ENCODE peak calls at places on chromosomes 3 and 15, in ten cellular contexts. One of them, this sample, is unnamed.

GRCh38 chr15:62739082-62739481 is 303.5 kb upstream of the TPM1 start:
- DNase-seq in fibroblast of lung: peak
- DNase-seq in AG04450: no peak
- DNase-seq in suprapubic skin: no peak
- DNase-seq in upper lobe of right lung: no peak
- DNase-seq in activated naive CD8-positive, alpha-beta T cell treated with anti-CD3 and anti-CD28 coated beads, Interleukin-2, amount 10 ng/mL, durations not matched to agents 7 days and 5 days: no peak
- DNase-seq in NCI-H446: no peak
- DNase-seq in NCI-H1105: no peak
- DNase-seq in occipital lobe: no peak
- DNase-seq in naive B cell: no peak
- DNase-seq in this sample: no peak

GRCh38 chr3:25354071-25354470 is 74.0 kb upstream of the RARB start:
- DNase-seq in fibroblast of lung: peak
- DNase-seq in upper lobe of right lung: no peak
- DNase-seq in AG04450: no peak
- DNase-seq in suprapubic skin: no peak
- DNase-seq in NCI-H1105: no peak
- DNase-seq in NCI-H446: no peak
- DNase-seq in occipital lobe: no peak
- DNase-seq in activated naive CD8-positive, alpha-beta T cell treated with anti-CD3 and anti-CD28 coated beads, Interleukin-2, amount 10 ng/mL, durations not matched to agents 7 days and 5 days: no peak
- DNase-seq in naive B cell: no peak
- DNase-seq in this sample: no peak

GRCh38 chr3:169134194-169134593 is 529.3 kb downstream of the MECOM start:
- DNase-seq in activated naive CD8-positive, alpha-beta T cell treated with anti-CD3 and anti-CD28 coated beads, Interleukin-2, amount 10 ng/mL, durations not matched to agents 7 days and 5 days: no peak
- DNase-seq in suprapubic skin: no peak
- DNase-seq in fibroblast of lung: no peak
- DNase-seq in occipital lobe: no peak
- DNase-seq in AG04450: no peak
- DNase-seq in upper lobe of right lung: no peak
- DNase-seq in NCI-H1105: no peak
- DNase-seq in NCI-H446: no peak
- DNase-seq in naive B cell: no peak
- DNase-seq in this sample: no peak

GRCh38 chr3:176521531-176522175 is 675.6 kb downstream of the TBL1XR1 start:
- DNase-seq in occipital lobe: no peak
- DNase-seq in upper lobe of right lung: no peak
- DNase-seq in AG04450: no peak
- DNase-seq in suprapubic skin: no peak
- DNase-seq in NCI-H1105: no peak
- DNase-seq in NCI-H446: no peak
- DNase-seq in naive B cell: no peak
- DNase-seq in fibroblast of lung: peak
- DNase-seq in activated naive CD8-positive, alpha-beta T cell treated with anti-CD3 and anti-CD28 coated beads, Interleukin-2, amount 10 ng/mL, durations not matched to agents 7 days and 5 days: no peak
- DNase-seq in this sample: no peak

GRCh38 chr15:78680416-78681068 is 39.5 kb upstream of the CHRNB4 start:
- DNase-seq in suprapubic skin: no peak
- DNase-seq in AG04450: no peak
- DNase-seq in NCI-H1105: no peak
- DNase-seq in occipital lobe: no peak
- DNase-seq in upper lobe of right lung: no peak
- DNase-seq in naive B cell: no peak
- DNase-seq in activated naive CD8-positive, alpha-beta T cell treated with anti-CD3 and anti-CD28 coated beads, Interleukin-2, amount 10 ng/mL, durations not matched to agents 7 days and 5 days: no peak
- DNase-seq in NCI-H446: no peak
- DNase-seq in fibroblast of lung: no peak
- DNase-seq in this sample: no peak

GRCh38 chr3:38638354-38638753 is 11.1 kb downstream of the SCN5A start:
- DNase-seq in activated naive CD8-positive, alpha-beta T cell treated with anti-CD3 and anti-CD28 coated beads, Interleukin-2, amount 10 ng/mL, durations not matched to agents 7 days and 5 days: no peak
- DNase-seq in NCI-H446: no peak
- DNase-seq in NCI-H1105: no peak
- DNase-seq in occipital lobe: no peak
- DNase-seq in suprapubic skin: no peak
- DNase-seq in naive B cell: no peak
- DNase-seq in fibroblast of lung: no peak
- DNase-seq in AG04450: no peak
- DNase-seq in upper lobe of right lung: no peak
- DNase-seq in this sample: no peak

GRCh38 chr3:48039487-48040190 is 23.4 kb upstream of the MAP4 start:
- DNase-seq in activated naive CD8-positive, alpha-beta T cell treated with anti-CD3 and anti-CD28 coated beads, Interleukin-2, amount 10 ng/mL, durations not matched to agents 7 days and 5 days: no peak
- DNase-seq in suprapubic skin: no peak
- DNase-seq in NCI-H446: no peak
- DNase-seq in occipital lobe: no peak
- DNase-seq in fibroblast of lung: peak
- DNase-seq in upper lobe of right lung: no peak
- DNase-seq in NCI-H1105: no peak
- DNase-seq in naive B cell: no peak
- DNase-seq in AG04450: no peak
- DNase-seq in this sample: no peak

GRCh38 chr3:109607897-109608296 is 270.6 kb upstream of the DPPA4 start:
- DNase-seq in fibroblast of lung: no peak
- DNase-seq in occipital lobe: no peak
- DNase-seq in AG04450: no peak
- DNase-seq in upper lobe of right lung: no peak
- DNase-seq in activated naive CD8-positive, alpha-beta T cell treated with anti-CD3 and anti-CD28 coated beads, Interleukin-2, amount 10 ng/mL, durations not matched to agents 7 days and 5 days: no peak
- DNase-seq in NCI-H446: no peak
- DNase-seq in naive B cell: no peak
- DNase-seq in suprapubic skin: no peak
- DNase-seq in NCI-H1105: no peak
- DNase-seq in this sample: no peak

GRCh38 chr3:130649061-130649654 is 97.5 kb downstream of the PIK3R4 start:
- DNase-seq in activated naive CD8-positive, alpha-beta T cell treated with anti-CD3 and anti-CD28 coated beads, Interleukin-2, amount 10 ng/mL, durations not matched to agents 7 days and 5 days: no peak
- DNase-seq in naive B cell: no peak
- DNase-seq in NCI-H1105: no peak
- DNase-seq in AG04450: no peak
- DNase-seq in upper lobe of right lung: no peak
- DNase-seq in occipital lobe: peak
- DNase-seq in suprapubic skin: no peak
- DNase-seq in fibroblast of lung: no peak
- DNase-seq in NCI-H446: no peak
- DNase-seq in this sample: no peak

GRCh38 chr3:194598771-194599557 is 34.3 kb downstream of the TMEM44 start:
- DNase-seq in suprapubic skin: no peak
- DNase-seq in NCI-H1105: no peak
- DNase-seq in activated naive CD8-positive, alpha-beta T cell treated with anti-CD3 and anti-CD28 coated beads, Interleukin-2, amount 10 ng/mL, durations not matched to agents 7 days and 5 days: no peak
- DNase-seq in NCI-H446: no peak
- DNase-seq in AG04450: no peak
- DNase-seq in fibroblast of lung: peak
- DNase-seq in occipital lobe: no peak
- DNase-seq in upper lobe of right lung: no peak
- DNase-seq in naive B cell: no peak
- DNase-seq in this sample: no peak

GRCh38 chr15:40565333-40566238 is 744 bp upstream of the CCDC32 start:
- DNase-seq in suprapubic skin: no peak
- DNase-seq in activated naive CD8-positive, alpha-beta T cell treated with anti-CD3 and anti-CD28 coated beads, Interleukin-2, amount 10 ng/mL, durations not matched to agents 7 days and 5 days: no peak
- DNase-seq in NCI-H1105: no peak
- DNase-seq in AG04450: no peak
- DNase-seq in upper lobe of right lung: no peak
- DNase-seq in fibroblast of lung: no peak
- DNase-seq in NCI-H446: no peak
- DNase-seq in occipital lobe: no peak
- DNase-seq in naive B cell: no peak
- DNase-seq in this sample: no peak

GRCh38 chr15:33701304-33701696 is 267.0 kb upstream of the CHRM5 start:
- DNase-seq in occipital lobe: no peak
- DNase-seq in naive B cell: no peak
- DNase-seq in suprapubic skin: no peak
- DNase-seq in AG04450: no peak
- DNase-seq in fibroblast of lung: no peak
- DNase-seq in NCI-H1105: no peak
- DNase-seq in upper lobe of right lung: no peak
- DNase-seq in activated naive CD8-positive, alpha-beta T cell treated with anti-CD3 and anti-CD28 coated beads, Interleukin-2, amount 10 ng/mL, durations not matched to agents 7 days and 5 days: no peak
- DNase-seq in NCI-H446: no peak
- DNase-seq in this sample: no peak

GRCh38 chr15:35444557-35445204 is 101.3 kb downstream of the DPH6 start:
- DNase-seq in NCI-H446: peak
- DNase-seq in suprapubic skin: no peak
- DNase-seq in activated naive CD8-positive, alpha-beta T cell treated with anti-CD3 and anti-CD28 coated beads, Interleukin-2, amount 10 ng/mL, durations not matched to agents 7 days and 5 days: no peak
- DNase-seq in upper lobe of right lung: no peak
- DNase-seq in occipital lobe: no peak
- DNase-seq in naive B cell: no peak
- DNase-seq in fibroblast of lung: peak
- DNase-seq in NCI-H1105: no peak
- DNase-seq in AG04450: no peak
- DNase-seq in this sample: peak

GRCh38 chr15:57031605-57032004 is 113.2 kb downstream of the TCF12 start:
- DNase-seq in fibroblast of lung: peak
- DNase-seq in AG04450: no peak
- DNase-seq in upper lobe of right lung: no peak
- DNase-seq in naive B cell: no peak
- DNase-seq in NCI-H446: no peak
- DNase-seq in occipital lobe: peak
- DNase-seq in suprapubic skin: no peak
- DNase-seq in NCI-H1105: no peak
- DNase-seq in activated naive CD8-positive, alpha-beta T cell treated with anti-CD3 and anti-CD28 coated beads, Interleukin-2, amount 10 ng/mL, durations not matched to agents 7 days and 5 days: no peak
- DNase-seq in this sample: peak

GRCh38 chr3:174330303-174330702 is 528.8 kb upstream of the NAALADL2 start:
- DNase-seq in suprapubic skin: no peak
- DNase-seq in AG04450: peak
- DNase-seq in NCI-H1105: no peak
- DNase-seq in NCI-H446: peak
- DNase-seq in occipital lobe: no peak
- DNase-seq in fibroblast of lung: peak
- DNase-seq in naive B cell: no peak
- DNase-seq in upper lobe of right lung: no peak
- DNase-seq in activated naive CD8-positive, alpha-beta T cell treated with anti-CD3 and anti-CD28 coated beads, Interleukin-2, amount 10 ng/mL, durations not matched to agents 7 days and 5 days: no peak
- DNase-seq in this sample: no peak

GRCh38 chr3:170734043-170734736 is 135.8 kb downstream of the RPL22L1 start:
- DNase-seq in naive B cell: no peak
- DNase-seq in AG04450: no peak
- DNase-seq in upper lobe of right lung: no peak
- DNase-seq in suprapubic skin: no peak
- DNase-seq in activated naive CD8-positive, alpha-beta T cell treated with anti-CD3 and anti-CD28 coated beads, Interleukin-2, amount 10 ng/mL, durations not matched to agents 7 days and 5 days: no peak
- DNase-seq in fibroblast of lung: no peak
- DNase-seq in NCI-H446: no peak
- DNase-seq in NCI-H1105: no peak
- DNase-seq in occipital lobe: no peak
- DNase-seq in this sample: no peak

GRCh38 chr3:128447561-128448013 is 19.1 kb downstream of the DNAJB8 start:
- DNase-seq in upper lobe of right lung: no peak
- DNase-seq in AG04450: no peak
- DNase-seq in suprapubic skin: no peak
- DNase-seq in fibroblast of lung: no peak
- DNase-seq in occipital lobe: no peak
- DNase-seq in activated naive CD8-positive, alpha-beta T cell treated with anti-CD3 and anti-CD28 coated beads, Interleukin-2, amount 10 ng/mL, durations not matched to agents 7 days and 5 days: peak
- DNase-seq in naive B cell: no peak
- DNase-seq in NCI-H1105: no peak
- DNase-seq in NCI-H446: no peak
- DNase-seq in this sample: no peak

GRCh38 chr15:101652783-101653430 is 726 bp upstream of the TM2D3 start:
- DNase-seq in upper lobe of right lung: no peak
- DNase-seq in fibroblast of lung: no peak
- DNase-seq in naive B cell: no peak
- DNase-seq in suprapubic skin: no peak
- DNase-seq in NCI-H1105: no peak
- DNase-seq in NCI-H446: no peak
- DNase-seq in occipital lobe: no peak
- DNase-seq in activated naive CD8-positive, alpha-beta T cell treated with anti-CD3 and anti-CD28 coated beads, Interleukin-2, amount 10 ng/mL, durations not matched to agents 7 days and 5 days: no peak
- DNase-seq in AG04450: no peak
- DNase-seq in this sample: no peak

GRCh38 chr15:98721166-98721565 is 72.8 kb downstream of the IGF1R start:
- DNase-seq in NCI-H1105: no peak
- DNase-seq in occipital lobe: no peak
- DNase-seq in suprapubic skin: no peak
- DNase-seq in activated naive CD8-positive, alpha-beta T cell treated with anti-CD3 and anti-CD28 coated beads, Interleukin-2, amount 10 ng/mL, durations not matched to agents 7 days and 5 days: no peak
- DNase-seq in AG04450: no peak
- DNase-seq in fibroblast of lung: no peak
- DNase-seq in naive B cell: no peak
- DNase-seq in NCI-H446: no peak
- DNase-seq in upper lobe of right lung: no peak
- DNase-seq in this sample: no peak

GRCh38 chr3:159266779-159267178 is 464.9 kb downstream of the MFSD1 start:
- DNase-seq in NCI-H446: peak
- DNase-seq in NCI-H1105: peak
- DNase-seq in AG04450: no peak
- DNase-seq in fibroblast of lung: no peak
- DNase-seq in activated naive CD8-positive, alpha-beta T cell treated with anti-CD3 and anti-CD28 coated beads, Interleukin-2, amount 10 ng/mL, durations not matched to agents 7 days and 5 days: no peak
- DNase-seq in naive B cell: no peak
- DNase-seq in upper lobe of right lung: no peak
- DNase-seq in occipital lobe: peak
- DNase-seq in suprapubic skin: no peak
- DNase-seq in this sample: no peak

GRCh38 chr15:89749526-89749925 is 1.5 kb downstream of the MESP1 start:
- DNase-seq in fibroblast of lung: no peak
- DNase-seq in upper lobe of right lung: no peak
- DNase-seq in suprapubic skin: no peak
- DNase-seq in NCI-H1105: no peak
- DNase-seq in NCI-H446: no peak
- DNase-seq in activated naive CD8-positive, alpha-beta T cell treated with anti-CD3 and anti-CD28 coated beads, Interleukin-2, amount 10 ng/mL, durations not matched to agents 7 days and 5 days: no peak
- DNase-seq in AG04450: no peak
- DNase-seq in occipital lobe: no peak
- DNase-seq in naive B cell: no peak
- DNase-seq in this sample: no peak

GRCh38 chr3:13022348-13023250 is 50.6 kb downstream of the IQSEC1 start:
- DNase-seq in suprapubic skin: peak
- DNase-seq in upper lobe of right lung: no peak
- DNase-seq in NCI-H1105: no peak
- DNase-seq in activated naive CD8-positive, alpha-beta T cell treated with anti-CD3 and anti-CD28 coated beads, Interleukin-2, amount 10 ng/mL, durations not matched to agents 7 days and 5 days: no peak
- DNase-seq in fibroblast of lung: peak
- DNase-seq in naive B cell: peak
- DNase-seq in NCI-H446: peak
- DNase-seq in AG04450: peak
- DNase-seq in occipital lobe: peak
- DNase-seq in this sample: no peak

GRCh38 chr3:50539887-50540286 is 27.7 kb downstream of the C3orf18 start:
- DNase-seq in NCI-H446: no peak
- DNase-seq in NCI-H1105: no peak
- DNase-seq in activated naive CD8-positive, alpha-beta T cell treated with anti-CD3 and anti-CD28 coated beads, Interleukin-2, amount 10 ng/mL, durations not matched to agents 7 days and 5 days: no peak
- DNase-seq in fibroblast of lung: no peak
- DNase-seq in upper lobe of right lung: no peak
- DNase-seq in suprapubic skin: peak
- DNase-seq in AG04450: no peak
- DNase-seq in naive B cell: no peak
- DNase-seq in occipital lobe: no peak
- DNase-seq in this sample: no peak

GRCh38 chr3:194300392-194300758 is 50.8 kb downstream of the CPN2 start:
- DNase-seq in AG04450: no peak
- DNase-seq in upper lobe of right lung: peak
- DNase-seq in suprapubic skin: peak
- DNase-seq in activated naive CD8-positive, alpha-beta T cell treated with anti-CD3 and anti-CD28 coated beads, Interleukin-2, amount 10 ng/mL, durations not matched to agents 7 days and 5 days: no peak
- DNase-seq in NCI-H1105: no peak
- DNase-seq in naive B cell: no peak
- DNase-seq in occipital lobe: no peak
- DNase-seq in fibroblast of lung: peak
- DNase-seq in NCI-H446: peak
- DNase-seq in this sample: peak

GRCh38 chr3:109927161-109927560 is 589.8 kb upstream of the DPPA4 start:
- DNase-seq in fibroblast of lung: peak
- DNase-seq in NCI-H1105: no peak
- DNase-seq in AG04450: peak
- DNase-seq in occipital lobe: no peak
- DNase-seq in upper lobe of right lung: no peak
- DNase-seq in NCI-H446: no peak
- DNase-seq in suprapubic skin: no peak
- DNase-seq in activated naive CD8-positive, alpha-beta T cell treated with anti-CD3 and anti-CD28 coated beads, Interleukin-2, amount 10 ng/mL, durations not matched to agents 7 days and 5 days: no peak
- DNase-seq in naive B cell: no peak
- DNase-seq in this sample: no peak

GRCh38 chr3:161291191-161291901 is 70.2 kb downstream of the NMD3 start:
- DNase-seq in AG04450: no peak
- DNase-seq in naive B cell: no peak
- DNase-seq in activated naive CD8-positive, alpha-beta T cell treated with anti-CD3 and anti-CD28 coated beads, Interleukin-2, amount 10 ng/mL, durations not matched to agents 7 days and 5 days: no peak
- DNase-seq in suprapubic skin: no peak
- DNase-seq in upper lobe of right lung: no peak
- DNase-seq in fibroblast of lung: no peak
- DNase-seq in occipital lobe: no peak
- DNase-seq in NCI-H1105: peak
- DNase-seq in NCI-H446: no peak
- DNase-seq in this sample: no peak

GRCh38 chr15:62067448-62068044 is 769 bp downstream of the C2CD4A start:
- DNase-seq in NCI-H1105: peak
- DNase-seq in occipital lobe: no peak
- DNase-seq in NCI-H446: no peak
- DNase-seq in fibroblast of lung: peak
- DNase-seq in AG04450: no peak
- DNase-seq in suprapubic skin: peak
- DNase-seq in upper lobe of right lung: peak
- DNase-seq in naive B cell: no peak
- DNase-seq in activated naive CD8-positive, alpha-beta T cell treated with anti-CD3 and anti-CD28 coated beads, Interleukin-2, amount 10 ng/mL, durations not matched to agents 7 days and 5 days: peak
- DNase-seq in this sample: no peak